ENCODE peak calls at places on chromosomes 11 and 22, in seven cellular contexts. C is lower lobe of right lung; V is NCI-H82; G is hypothalamus; I is stimulated activated CD4-positive, alpha-beta T cell treated with anti-CD3 and anti-CD28 coated beads, TNF-alpha, amount 100 ng/mL, for 1 hour; E is ACHN; T is dorsolateral prefrontal cortex. K is an unnamed sample.

GRCh38 chr11:78292109-78292803 is 103.5 kb downstream of the USP35 start:
- DNase-seq in C (no peak), E (no peak), G (no peak), T (no peak), V (no peak), I (no peak), K (no peak)

GRCh38 chr22:49289822-49290221 is 537.9 kb downstream of the BRD1 start:
- DNase-seq in G (no peak), I (no peak), T (no peak), C (no peak), E (no peak), V (no peak), K (no peak)

GRCh38 chr22:47452184-47452583 is 689.7 kb downstream of the TBC1D22A start:
- DNase-seq in I (no peak), T (no peak), G (no peak), V (peak; percentile 56), C (no peak), E (no peak), K (no peak)

GRCh38 chr22:47366026-47366767 is 603.7 kb downstream of the TBC1D22A start:
- DNase-seq in V (no peak), C (no peak), E (no peak), T (no peak), I (no peak), G (no peak), K (no peak)

GRCh38 chr11:108241370-108242037 is 18.6 kb downstream of the ATM start:
- DNase-seq in C (no peak), G (no peak), V (no peak), T (no peak), I (no peak), E (no peak), K (no peak)

GRCh38 chr11:838441-839279 is 3.7 kb downstream of the POLR2L start:
- DNase-seq in T (no peak), C (no peak), E (no peak), I (no peak), G (no peak), V (peak; percentile 81), K (peak; percentile 56)

GRCh38 chr11:116062526-116063171 is 558.4 kb upstream of the CADM1 start:
- DNase-seq in G (no peak), T (no peak), V (peak; percentile 97), C (no peak), I (no peak), E (no peak), K (no peak)

GRCh38 chr22:24076091-24076867 is 65.2 kb downstream of the CABIN1 start:
- DNase-seq in E (no peak), C (no peak), V (no peak), T (no peak), G (no peak), I (no peak), K (no peak)

GRCh38 chr22:41367680-41368542 is 13.8 kb upstream of the TEF start:
- DNase-seq in T (peak; percentile 67), C (peak; percentile 80), G (no peak), E (no peak), I (no peak), V (peak; percentile 56), K (no peak)

GRCh38 chr11:119481667-119482400 is 58.9 kb upstream of the THY1 start:
- DNase-seq in C (no peak), I (no peak), V (no peak), G (no peak), T (peak; percentile 40), E (no peak), K (no peak)

GRCh38 chr11:1676254-1676740 is 20.7 kb upstream of the KRTAP5-6 start:
- DNase-seq in T (no peak), V (no peak), I (no peak), E (no peak), C (peak; percentile 6), G (no peak), K (no peak)

GRCh38 chr11:58902881-58903280 is 36.4 kb upstream of the GLYATL1 start:
- DNase-seq in E (no peak), G (no peak), C (no peak), V (no peak), I (no peak), T (no peak), K (no peak)

GRCh38 chr11:31783264-31783663 is 27.9 kb downstream of the PAX6 start:
- DNase-seq in C (no peak), G (no peak), E (no peak), V (no peak), T (no peak), I (no peak), K (no peak)

K was measured in lung microvascular endothelial cell.